ENCODE peak calls at places on chromosome 4, in five cellular contexts. N is iris pigment epithelial cell; R is A172; C is CD4-positive, alpha-beta memory T cell; K is CD8-positive, alpha-beta memory T cell. G is an unnamed sample.

GRCh38 chr4:1870328-1870577 is 940 bp upstream of the NSD2 start:
- DNase-seq in K (peak; percentile 85), R (peak; percentile 66), N (peak; percentile 84), C (peak; percentile 88), G (peak; percentile 85)

GRCh38 chr4:15034071-15034764 is 31.9 kb downstream of the CPEB2 start:
- DNase-seq in N (peak; percentile 90), R (peak; percentile 60), K (no peak), C (no peak), G (no peak)

GRCh38 chr4:177093964-177094363 is 215.7 kb upstream of the NEIL3 start:
- DNase-seq in R (no peak), N (no peak), C (no peak), K (no peak), G (no peak)

GRCh38 chr4:79211490-79211889 is 114.4 kb downstream of the NAA11 start:
- DNase-seq in K (no peak), R (no peak), C (no peak), N (no peak), G (no peak)

GRCh38 chr4:70364002-70364401 is 3.4 kb downstream of the SMR3A start:
- DNase-seq in K (no peak), C (no peak), N (no peak), R (no peak), G (no peak)

GRCh38 chr4:8769645-8770517 is 101.8 kb downstream of the HMX1 start:
- DNase-seq in R (peak; percentile 9), N (no peak), C (no peak), K (no peak), G (no peak)

GRCh38 chr4:73729534-73730165 is 10.7 kb upstream of the CXCL8 start:
- DNase-seq in C (no peak), R (peak; percentile 58), K (no peak), N (peak; percentile 96), G (no peak)

GRCh38 chr4:152672403-152673092 is 7.2 kb downstream of the TMEM154 start:
- DNase-seq in N (no peak), K (no peak), C (no peak), R (no peak), G (no peak)

GRCh38 chr4:98659106-98659592 is 738 bp upstream of the TSPAN5 start:
- DNase-seq in K (no peak), R (peak; percentile 29), N (no peak), C (no peak), G (no peak)

GRCh38 chr4:43379001-43379400 is 486.5 kb downstream of the GRXCR1 start:
- DNase-seq in K (no peak), N (no peak), R (no peak), C (no peak), G (no peak)

GRCh38 chr4:34720563-34720962 is 1523.8 kb downstream of the ARAP2 start:
- DNase-seq in R (peak; percentile 41), N (peak; percentile 36), K (no peak), C (no peak), G (no peak)